ENCODE peak calls at places on chromosomes 3 and 15, in four cellular contexts. U is activated CD8-positive, alpha-beta memory T cell treated with anti-CD3 and anti-CD28 coated beads for 24 hours; Q is HEK293T; N is stimulated activated CD4-positive, alpha-beta T cell treated with anti-CD3 and anti-CD28 coated beads, Interleukin-12 subunit alpha, Interleukin-12 subunit beta, amount 100 ng/mL, for 4 hours. O is an unnamed sample.

GRCh38 chr3:24368605-24369004 is 126.0 kb downstream of the THRB start:
- DNase-seq in U (no peak), Q (no peak), N (no peak), O (no peak)

GRCh38 chr3:184299488-184300376 is 691 bp downstream of the PSMD2 start:
- DNase-seq in U (no peak), Q (no peak), N (no peak), O (no peak)

GRCh38 chr15:48592221-48592731 is 53.2 kb downstream of the FBN1 start:
- DNase-seq in U (no peak), Q (no peak), N (no peak), O (no peak)

GRCh38 chr3:181178991-181179390 is 189.5 kb upstream of the DNAJC19 start:
- DNase-seq in U (no peak), Q (no peak), N (no peak), O (no peak)

GRCh38 chr15:58111718-58112104 is 26.5 kb upstream of the AQP9 start:
- DNase-seq in U (no peak), Q (no peak), N (no peak), O (no peak)

GRCh38 chr3:139099968-139100817 is 55.5 kb upstream of the PRR23C start:
- DNase-seq in U (no peak), Q (no peak), N (no peak), O (no peak)

GRCh38 chr15:38714309-38715072 is 149.9 kb upstream of the RASGRP1 start:
- DNase-seq in U (no peak), Q (no peak), N (no peak), O (no peak)

GRCh38 chr3:16475766-16476165 is 37.7 kb downstream of the RFTN1 start:
- DNase-seq in U (no peak), Q (no peak), N (no peak), O (no peak)

GRCh38 chr3:11587766-11588165 is 55.9 kb downstream of the VGLL4 start:
- DNase-seq in U (no peak), Q (no peak), N (no peak), O (no peak)

GRCh38 chr3:151327571-151328198 is 1.7 kb downstream of the P2RY13 start:
- DNase-seq in U (no peak), Q (peak; percentile 20), N (no peak), O (no peak)

GRCh38 chr3:81249540-81250029 is 511.9 kb downstream of the GBE1 start:
- DNase-seq in U (no peak), Q (no peak), N (no peak), O (no peak)